ENCODE peak calls at places on chromosomes 12 and 14, in seven cellular contexts. P is breast epithelium, T is DND-41, V is stomach, A is body of pancreas, X is ovary, U is ascending aorta. C is an unnamed sample.

GRCh38 chr14:41303506-41303905 is 303.2 kb upstream of the LRFN5 start:
- DNase-seq in U (no peak), A (no peak), P (no peak), T (no peak), X (no peak), V (no peak), C (no peak)

GRCh38 chr14:51603495-51603894 is 48.2 kb upstream of the FRMD6 start:
- DNase-seq in P (no peak), T (no peak), A (no peak), V (no peak), X (no peak), U (no peak), C (no peak)

GRCh38 chr12:120944645-120945217 is 33.6 kb upstream of the HNF1A start:
- DNase-seq in P (peak; percentile 60), V (peak; percentile 67), A (peak; percentile 75), X (no peak), T (peak; percentile 67), U (no peak), C (no peak)

GRCh38 chr12:95177201-95177768 is 40.0 kb downstream of the FGD6 start:
- DNase-seq in A (no peak), X (no peak), V (no peak), T (no peak), P (no peak), U (no peak), C (no peak)

GRCh38 chr12:117068492-117068891 is 30.7 kb downstream of the TESC start:
- DNase-seq in T (no peak), U (no peak), X (no peak), P (no peak), V (no peak), A (no peak), C (no peak)

GRCh38 chr14:25516838-25517237 is 466.9 kb upstream of the STXBP6 start:
- DNase-seq in A (no peak), U (no peak), T (no peak), P (no peak), X (no peak), V (no peak), C (no peak)

GRCh38 chr14:22849212-22849819 is 12.9 kb downstream of the MMP14 start:
- DNase-seq in V (peak; percentile 38), U (peak; percentile 59), T (no peak), P (peak; percentile 50), A (no peak), X (peak; percentile 87), C (peak; percentile 84)

GRCh38 chr12:1197264-1198018 is 206.4 kb downstream of the ERC1 start:
- DNase-seq in U (no peak), T (no peak), A (no peak), P (no peak), X (no peak), V (no peak), C (no peak)

GRCh38 chr12:82299617-82300016 is 58.6 kb downstream of the CCDC59 start:
- DNase-seq in X (no peak), A (no peak), V (no peak), P (no peak), T (no peak), U (no peak), C (no peak)

GRCh38 chr12:30988887-30989286 is 62.3 kb downstream of the TSPAN11 start:
- DNase-seq in U (no peak), P (no peak), X (no peak), T (no peak), V (peak; percentile 78), A (peak; percentile 66), C (no peak)

GRCh38 chr12:107129315-107129930 is 36.1 kb upstream of the CRY1 start:
- DNase-seq in T (no peak), V (no peak), P (no peak), X (no peak), A (no peak), U (no peak), C (no peak)

GRCh38 chr12:990649-991349 is at the start of gene ERC1:
- DNase-seq in T (peak; percentile 85), P (peak; percentile 79), V (peak; percentile 91), A (peak; percentile 88), U (peak; percentile 55), X (peak; percentile 89), C (peak; percentile 95)

GRCh38 chr14:68824207-68824516 is 31.3 kb upstream of the ZFP36L1 start:
- DNase-seq in U (no peak), A (no peak), T (no peak), V (no peak), P (no peak), X (no peak), C (no peak)

GRCh38 chr14:22890416-22890815 is 7.4 kb downstream of the REM2 start:
- DNase-seq in X (no peak), T (no peak), P (no peak), U (no peak), V (no peak), A (no peak), C (no peak)

GRCh38 chr14:88233915-88234314 is 89.2 kb downstream of the KCNK10 start:
- DNase-seq in P (no peak), X (no peak), V (no peak), A (no peak), U (no peak), T (peak; percentile 24), C (no peak)

GRCh38 chr12:68240079-68240478 is 13.3 kb downstream of the IL22 start:
- DNase-seq in V (no peak), P (no peak), T (no peak), U (no peak), X (no peak), A (no peak), C (no peak)

GRCh38 chr12:34346372-34347034 is 324.2 kb downstream of the ALG10 start:
- DNase-seq in U (no peak), T (no peak), A (no peak), P (no peak), V (no peak), X (no peak), C (no peak)

GRCh38 chr14:72906316-72906715 is 12.4 kb upstream of the DPF3 start:
- DNase-seq in V (no peak), U (no peak), T (no peak), P (no peak), A (no peak), X (no peak), C (no peak)

GRCh38 chr14:89504602-89505320 is 87.7 kb upstream of the FOXN3 start:
- DNase-seq in P (no peak), V (no peak), X (no peak), A (no peak), U (no peak), T (peak; percentile 46), C (no peak)

GRCh38 chr12:87679262-87679661 is 349.9 kb downstream of the C12orf50 start:
- DNase-seq in V (no peak), A (no peak), P (no peak), T (no peak), X (no peak), U (no peak), C (no peak)
- H3K27ac ChIP-seq in V (no peak overlapping the region), A (no peak overlapping the region), P (no peak overlapping the region), T (no peak overlapping the region), X (no peak overlapping the region), U (no peak overlapping the region), C (no peak overlapping the region)

GRCh38 chr12:4297617-4298016 is 23.4 kb upstream of the TIGAR start:
- DNase-seq in A (no peak), X (no peak), V (no peak), T (no peak), U (no peak), P (no peak), C (no peak)

GRCh38 chr12:4301932-4302501 is 19.0 kb upstream of the TIGAR start:
- DNase-seq in X (no peak), A (no peak), P (no peak), U (no peak), V (no peak), T (no peak), C (no peak)

GRCh38 chr12:4302881-4303280 is 18.1 kb upstream of the TIGAR start:
- DNase-seq in P (no peak), V (no peak), U (no peak), A (no peak), X (no peak), T (no peak), C (no peak)

GRCh38 chr12:4303750-4304149 is 17.3 kb upstream of the TIGAR start:
- DNase-seq in A (no peak), P (no peak), U (no peak), X (no peak), T (no peak), V (no peak), C (no peak)

DNA sequence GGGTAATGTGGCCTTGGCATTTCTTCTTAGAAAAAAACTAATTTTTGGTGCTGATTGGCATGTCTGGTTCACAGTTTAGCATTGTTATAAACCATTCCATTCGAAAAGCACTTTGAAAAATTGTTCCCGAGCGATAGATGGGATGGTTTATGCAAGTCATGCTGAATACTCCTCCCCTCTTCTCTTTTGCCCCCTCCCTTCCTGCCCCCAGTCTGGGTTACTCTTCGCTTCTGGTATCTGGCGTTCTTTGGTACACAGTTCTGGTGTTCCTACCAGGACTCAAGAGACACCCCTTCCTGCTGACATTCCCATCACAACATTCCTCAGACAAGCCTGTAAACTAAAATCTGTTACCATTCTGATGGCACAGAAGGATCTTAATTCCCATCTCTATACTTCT is 20.1 kb upstream of the TIGAR start:
- DNase-seq in X (no peak), V (no peak), A (no peak), P (no peak), U (no peak), T (no peak), C (no peak)
- H3K27ac ChIP-seq in X (no peak overlapping the region), V (no peak overlapping the region), A (no peak overlapping the region), P (no peak overlapping the region), U (no peak overlapping the region), T (no peak overlapping the region), C (no peak overlapping the region)

GRCh38 chr12:124533456-124533855 is 34.0 kb downstream of the NCOR2 start:
- DNase-seq in V (no peak), T (no peak), P (no peak), X (no peak), A (no peak), U (no peak), C (no peak)

GRCh38 chr12:124531906-124532305 is 35.5 kb downstream of the NCOR2 start:
- DNase-seq in V (no peak), T (no peak), U (no peak), A (no peak), X (no peak), P (no peak), C (no peak)

GRCh38 chr12:124532331-124532750 is 35.1 kb downstream of the NCOR2 start:
- DNase-seq in P (no peak), A (no peak), T (no peak), V (no peak), X (no peak), U (no peak), C (peak; percentile 60)

GRCh38 chr12:124531281-124531745 is 36.1 kb downstream of the NCOR2 start:
- DNase-seq in U (no peak), X (no peak), T (no peak), V (no peak), P (no peak), A (no peak), C (peak; percentile 71)

DNA sequence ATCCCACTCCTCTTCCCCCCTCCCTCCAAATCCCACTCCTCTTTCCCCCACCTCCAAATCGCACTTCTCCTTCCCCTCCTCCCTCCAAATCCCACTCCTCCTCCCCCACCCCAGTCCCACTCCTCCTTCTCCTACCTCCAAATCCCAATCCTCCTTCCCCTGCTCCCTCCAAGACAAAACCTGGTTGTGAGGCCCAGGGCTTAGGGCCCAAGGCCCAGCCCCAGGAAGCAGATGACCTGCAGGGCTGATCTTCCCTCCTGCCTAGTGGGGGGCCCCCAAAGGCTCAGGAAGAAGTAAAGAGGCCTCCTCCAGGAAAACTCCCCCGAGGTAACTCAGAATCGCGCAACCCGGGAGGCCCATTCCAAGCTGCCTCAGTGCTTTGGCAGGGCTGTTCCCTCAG is 34.5 kb downstream of the NCOR2 start:
- DNase-seq in T (no peak), U (no peak), A (no peak), X (no peak), P (no peak), V (no peak), C (no peak)
- H3K27ac ChIP-seq in T (no peak overlapping the region), U (no peak overlapping the region), A (no peak overlapping the region), X (peak overlapping the region; percentile 42), P (peak overlapping the region; percentile 33), V (no peak overlapping the region), C (no peak overlapping the region)

GRCh38 chr12:79331870-79332269 is 358.9 kb downstream of the PAWR start:
- DNase-seq in A (no peak), U (no peak), X (no peak), P (no peak), V (no peak), T (no peak), C (no peak)
- H3K27ac ChIP-seq in A (no peak overlapping the region), U (no peak overlapping the region), X (no peak overlapping the region), P (no peak overlapping the region), V (no peak overlapping the region), T (no peak overlapping the region), C (no peak overlapping the region)